ENCODE peak calls at places on chromosomes 4 and X, in seven cellular contexts. C is left ventricle myocardium inferior; W is body of pancreas; N is upper lobe of left lung; Z is AG09309; E is testis; U is CD4-positive, alpha-beta T cell. H is an unnamed sample.
A peak's percentile ranks its signal among the peaks of the same experiment; 100 is the strongest.

GRCh38 chr4:83599183-83599582 is 63.3 kb downstream of the GPAT3 start:
- DNase-seq in C (no peak), W (no peak), N (no peak), Z (no peak), E (no peak), U (no peak), H (no peak)

GRCh38 chr4:166324321-166324720 is 451.3 kb downstream of the TLL1 start:
- DNase-seq in C (no peak), W (peak; percentile 46), N (no peak), Z (no peak), E (peak; percentile 51), U (no peak), H (no peak)

GRCh38 chr4:6926681-6927478 is 17.3 kb downstream of the TBC1D14 start:
- DNase-seq in C (peak; percentile 50), W (no peak), N (no peak), Z (no peak), E (peak; percentile 64), U (peak; percentile 67), H (no peak)

GRCh38 chr4:121239951-121240350 is 75.8 kb upstream of the TNIP3 start:
- DNase-seq in C (no peak), W (no peak), N (no peak), Z (no peak), E (no peak), U (no peak), H (no peak)

GRCh38 chr4:84870398-84871163 is 95.9 kb downstream of the WDFY3 start:
- DNase-seq in C (no peak), W (no peak), N (no peak), Z (no peak), E (no peak), U (no peak), H (no peak)

GRCh38 chrX:46957299-46957698 is 45.1 kb downstream of the JADE3 start:
- DNase-seq in C (no peak), W (peak; percentile 20), N (no peak), Z (no peak), E (no peak), U (no peak), H (no peak)

GRCh38 chrX:40157228-40158035 is 59.7 kb upstream of the BCOR start:
- DNase-seq in C (no peak), W (no peak), N (no peak), Z (no peak), E (no peak), U (no peak), H (no peak)

GRCh38 chr4:73308286-73308685 is 49.7 kb upstream of the ANKRD17 start:
- DNase-seq in C (no peak), W (no peak), N (no peak), Z (no peak), E (peak; percentile 63), U (no peak), H (no peak)

GRCh38 chr4:163167333-163167626 is 590 bp upstream of the NAF1 start:
- DNase-seq in C (no peak), W (no peak), N (no peak), Z (no peak), E (no peak), U (no peak), H (no peak)

GRCh38 chrX:41304178-41304577 is 29.8 kb upstream of the DDX3X start:
- DNase-seq in C (no peak), W (no peak), N (no peak), Z (no peak), E (no peak), U (no peak), H (no peak)

GRCh38 chrX:102712967-102713677 is 874 bp downstream of the GPRASP2 start:
- DNase-seq in C (peak; percentile 35), W (peak; percentile 74), N (no peak), Z (no peak), E (peak; percentile 76), U (no peak), H (no peak)

GRCh38 chr4:48974979-48975640 is 11.0 kb upstream of the CWH43 start:
- DNase-seq in C (no peak), W (no peak), N (no peak), Z (no peak), E (no peak), U (no peak), H (no peak)

GRCh38 chr4:2781911-2782310 is 11.0 kb upstream of the SH3BP2 start:
- DNase-seq in C (no peak), W (no peak), N (no peak), Z (no peak), E (no peak), U (no peak), H (no peak)

GRCh38 chr4:69828828-69829227 is 31.1 kb downstream of the SULT1E1 start:
- DNase-seq in C (no peak), W (no peak), N (no peak), Z (no peak), E (no peak), U (no peak), H (no peak)

GRCh38 chrX:103630171-103630511 is 1.4 kb downstream of the TCEAL1 start:
- DNase-seq in C (no peak), W (no peak), N (no peak), Z (no peak), E (no peak), U (no peak), H (no peak)

GRCh38 chr4:2796261-2797187 is 3.6 kb downstream of the SH3BP2 start:
- DNase-seq in C (no peak), W (peak; percentile 93), N (peak; percentile 69), Z (peak; percentile 31), E (no peak), U (no peak), H (peak; percentile 95)

GRCh38 chr4:42104521-42104920 is 47.9 kb downstream of the BEND4 start:
- DNase-seq in C (no peak), W (no peak), N (no peak), Z (no peak), E (no peak), U (no peak), H (no peak)

GRCh38 chrX:98380556-98380955 is 1496.8 kb downstream of the RPA4 start:
- DNase-seq in C (no peak), W (no peak), N (no peak), Z (no peak), E (no peak), U (no peak), H (no peak)

GRCh38 chr4:39235021-39235420 is 52.7 kb downstream of the WDR19 start:
- DNase-seq in C (no peak), W (no peak), N (no peak), Z (no peak), E (no peak), U (no peak), H (no peak)

GRCh38 chr4:76977731-76978350 is 28.3 kb downstream of the SEPTIN11 start:
- DNase-seq in C (no peak), W (no peak), N (no peak), Z (no peak), E (no peak), U (no peak), H (no peak)

GRCh38 chr4:155353923-155354540 is 22.7 kb downstream of the MAP9 start:
- DNase-seq in C (peak; percentile 70), W (peak; percentile 83), N (no peak), Z (peak; percentile 13), E (peak; percentile 91), U (no peak), H (no peak)

DNA sequence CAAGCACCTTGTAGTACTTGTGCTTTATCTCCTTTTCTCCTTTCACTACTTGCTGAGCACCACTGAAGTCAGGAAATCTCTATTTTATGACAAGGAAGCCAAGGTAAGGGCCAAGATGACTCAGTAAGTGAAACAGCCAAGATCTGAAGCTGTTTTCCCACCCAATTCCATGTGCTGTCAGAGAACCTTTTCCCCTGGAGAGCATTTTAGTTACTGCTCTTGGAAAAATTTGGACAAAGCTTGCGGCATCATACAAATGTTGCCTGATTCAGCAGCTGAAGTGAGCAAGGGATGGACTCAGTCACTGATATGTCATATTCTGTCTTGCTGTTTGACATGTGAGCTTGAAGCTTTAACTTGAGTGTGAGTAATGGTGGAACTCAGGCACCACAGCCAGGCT is 391.4 kb downstream of the RAB28 start:
- DNase-seq in C (no peak), W (no peak), N (no peak), Z (no peak), E (no peak), U (no peak), H (no peak)
- TF ChIP-seq CTCF in C (no peak), W (no peak), N (no peak), Z (no peak), E (no peak), U (no peak), H (no peak)

DNA sequence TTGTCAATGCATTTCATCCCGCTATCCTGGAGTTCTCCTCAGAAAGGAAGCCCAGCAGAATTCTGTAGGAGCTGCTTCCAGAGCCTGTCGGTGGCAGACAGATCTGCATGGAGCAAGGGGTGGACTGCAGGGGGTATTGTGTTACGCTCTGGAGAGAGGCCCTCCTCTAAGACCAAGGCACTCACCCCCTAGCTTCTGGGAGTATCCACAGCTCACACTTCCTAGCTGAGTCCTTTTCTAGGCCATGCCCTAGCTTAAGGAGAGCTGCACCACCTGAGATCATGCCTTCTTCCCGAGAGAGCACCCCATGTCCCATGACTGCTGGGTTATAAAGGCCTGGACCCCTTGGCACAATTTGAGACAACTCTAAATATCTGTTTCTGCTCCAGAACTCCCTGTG is 39.1 kb downstream of the MTNR1A start:
- DNase-seq in C (no peak), W (no peak), N (no peak), Z (no peak), E (no peak), U (no peak), H (no peak)
- TF ChIP-seq CTCF in C (no peak), W (no peak), N (no peak), Z (no peak), E (no peak), U (no peak), H (no peak)

GRCh38 chr4:164304240-164304639 is 449.7 kb upstream of the SMIM31 start:
- DNase-seq in C (no peak), W (no peak), N (no peak), Z (no peak), E (no peak), U (no peak), H (no peak)

GRCh38 chr4:164312671-164313070 is 441.3 kb upstream of the SMIM31 start:
- DNase-seq in C (no peak), W (no peak), N (no peak), Z (no peak), E (no peak), U (no peak), H (no peak)

GRCh38 chr4:164301430-164301829 is 452.5 kb upstream of the SMIM31 start:
- DNase-seq in C (no peak), W (no peak), N (no peak), Z (no peak), E (no peak), U (no peak), H (no peak)

GRCh38 chr4:164304861-164305260 is 449.1 kb upstream of the SMIM31 start:
- DNase-seq in C (no peak), W (no peak), N (no peak), Z (no peak), E (no peak), U (no peak), H (no peak)

DNA sequence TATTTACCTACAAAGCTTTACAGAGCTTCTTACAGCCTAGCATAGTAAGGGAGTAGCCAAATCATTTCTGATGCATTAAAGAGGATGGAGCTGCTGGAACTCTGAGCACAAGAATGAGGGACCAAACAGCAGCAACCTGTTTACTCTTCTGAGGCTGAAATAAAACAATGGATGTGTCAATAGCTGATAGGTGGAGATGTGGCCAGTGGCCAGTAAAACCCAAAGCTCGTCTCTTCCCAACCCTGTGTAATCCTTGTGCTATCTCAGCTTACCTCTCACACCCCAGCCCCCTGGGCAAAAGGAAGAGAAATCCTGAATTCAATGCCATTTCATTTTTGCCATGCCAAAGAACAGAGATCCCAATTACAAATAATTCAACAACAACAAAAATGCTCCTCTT is 446.7 kb upstream of the SMIM31 start:
- DNase-seq in C (no peak), W (no peak), N (no peak), Z (no peak), E (no peak), U (no peak), H (no peak)
- TF ChIP-seq CTCF in C (no peak), W (no peak), N (no peak), Z (no peak), E (no peak), U (no peak), H (no peak)

GRCh38 chr4:152454398-152455011 is 81.4 kb downstream of the FBXW7 start:
- DNase-seq in C (no peak), W (no peak), N (no peak), Z (no peak), E (no peak), U (no peak), H (no peak)
- TF ChIP-seq CTCF in C (peak; percentile 68), W (peak; percentile 53), N (peak; percentile 53), Z (peak; percentile 40), E (peak; percentile 8), U (peak; percentile 61), H (peak; percentile 74)

H was measured in osteocyte.